ENCODE peak calls at places on chromosome X, in five cellular contexts. One of them, this sample, is unnamed.

GRCh38 chrX:131677655-131678628 is 134.1 kb downstream of the OR13H1 start:
- DNase-seq in stimulated activated CD4-positive, alpha-beta T cell treated with anti-CD3 and anti-CD28 coated beads, Interleukin-1b, Interleukin-23, amount 100 ng/mL, for 1 hour: no peak
- DNase-seq in pons: peak; percentile 4
- DNase-seq in B cell: peak; percentile 67
- DNase-seq in C1 segment of cervical spinal cord: no peak
- DNase-seq in this sample: no peak

GRCh38 chrX:38861489-38861888 is 60.2 kb downstream of the MID1IP1 start:
- DNase-seq in pons: no peak
- DNase-seq in C1 segment of cervical spinal cord: no peak
- DNase-seq in B cell: no peak
- DNase-seq in stimulated activated CD4-positive, alpha-beta T cell treated with anti-CD3 and anti-CD28 coated beads, Interleukin-1b, Interleukin-23, amount 100 ng/mL, for 1 hour: no peak
- DNase-seq in this sample: no peak

GRCh38 chrX:65635371-65635770 is 32.1 kb upstream of the MSN start:
- DNase-seq in B cell: no peak
- DNase-seq in C1 segment of cervical spinal cord: no peak
- DNase-seq in stimulated activated CD4-positive, alpha-beta T cell treated with anti-CD3 and anti-CD28 coated beads, Interleukin-1b, Interleukin-23, amount 100 ng/mL, for 1 hour: no peak
- DNase-seq in pons: no peak
- DNase-seq in this sample: no peak

GRCh38 chrX:123476636-123477219 is 256.1 kb downstream of the THOC2 start:
- DNase-seq in pons: no peak
- DNase-seq in stimulated activated CD4-positive, alpha-beta T cell treated with anti-CD3 and anti-CD28 coated beads, Interleukin-1b, Interleukin-23, amount 100 ng/mL, for 1 hour: no peak
- DNase-seq in B cell: no peak
- DNase-seq in C1 segment of cervical spinal cord: no peak
- DNase-seq in this sample: no peak

GRCh38 chrX:120262781-120263719 is 12.4 kb downstream of the ZBTB33 start:
- DNase-seq in C1 segment of cervical spinal cord: no peak
- DNase-seq in pons: peak; percentile 21
- DNase-seq in B cell: no peak
- DNase-seq in stimulated activated CD4-positive, alpha-beta T cell treated with anti-CD3 and anti-CD28 coated beads, Interleukin-1b, Interleukin-23, amount 100 ng/mL, for 1 hour: no peak
- DNase-seq in this sample: no peak

GRCh38 chrX:46686003-46686645 is 72.8 kb downstream of the SLC9A7 start:
- DNase-seq in C1 segment of cervical spinal cord: no peak
- DNase-seq in stimulated activated CD4-positive, alpha-beta T cell treated with anti-CD3 and anti-CD28 coated beads, Interleukin-1b, Interleukin-23, amount 100 ng/mL, for 1 hour: no peak
- DNase-seq in pons: peak; percentile 29
- DNase-seq in B cell: no peak
- DNase-seq in this sample: peak; percentile 9

GRCh38 chrX:11103751-11104150 is 7.4 kb upstream of the HCCS start:
- DNase-seq in B cell: no peak
- DNase-seq in C1 segment of cervical spinal cord: no peak
- DNase-seq in stimulated activated CD4-positive, alpha-beta T cell treated with anti-CD3 and anti-CD28 coated beads, Interleukin-1b, Interleukin-23, amount 100 ng/mL, for 1 hour: no peak
- DNase-seq in pons: no peak
- DNase-seq in this sample: no peak

GRCh38 chrX:107787827-107788226 is 10.3 kb downstream of the NCBP2L start:
- DNase-seq in C1 segment of cervical spinal cord: no peak
- DNase-seq in B cell: no peak
- DNase-seq in stimulated activated CD4-positive, alpha-beta T cell treated with anti-CD3 and anti-CD28 coated beads, Interleukin-1b, Interleukin-23, amount 100 ng/mL, for 1 hour: no peak
- DNase-seq in pons: no peak
- DNase-seq in this sample: no peak

This sample was measured in T-helper 2 cell treated with Interferon-gamma antibody and Interleukin-4, amounts not matched to agents 5 μg/mL and 100 μg/mL, for 36 hours.